ENCODE peak calls at places on chromosomes 2 and 18, in six cellular contexts. One of them, this sample, is unnamed.

GRCh38 chr2:23745068-23745725 is 181.7 kb downstream of the ATAD2B start:
- DNase-seq in NCI-H2081: no peak
- DNase-seq in stimulated activated naive B cell treated with anti-CD40 and anti-IgM and Interleukin-4, amounts not matched to agents 10 μg/mL and 1 μg/mL and 100 μg/mL, for 72 hours: no peak
- DNase-seq in central memory CD8-positive, alpha-beta T cell: no peak
- DNase-seq in PC-3: no peak
- DNase-seq in skeletal muscle cell: no peak
- DNase-seq in this sample: no peak

GRCh38 chr2:234864518-234864917 is 87.3 kb upstream of the SH3BP4 start:
- DNase-seq in PC-3: no peak
- DNase-seq in skeletal muscle cell: no peak
- DNase-seq in NCI-H2081: no peak
- DNase-seq in central memory CD8-positive, alpha-beta T cell: no peak
- DNase-seq in stimulated activated naive B cell treated with anti-CD40 and anti-IgM and Interleukin-4, amounts not matched to agents 10 μg/mL and 1 μg/mL and 100 μg/mL, for 72 hours: no peak
- DNase-seq in this sample: no peak

GRCh38 chr18:57806891-57807280 is 3.8 kb upstream of the ATP8B1 start:
- DNase-seq in PC-3: peak; percentile 85
- DNase-seq in NCI-H2081: no peak
- DNase-seq in central memory CD8-positive, alpha-beta T cell: no peak
- DNase-seq in stimulated activated naive B cell treated with anti-CD40 and anti-IgM and Interleukin-4, amounts not matched to agents 10 μg/mL and 1 μg/mL and 100 μg/mL, for 72 hours: no peak
- DNase-seq in skeletal muscle cell: no peak
- DNase-seq in this sample: no peak

GRCh38 chr2:235542728-235543125 is 48.9 kb downstream of the AGAP1 start:
- DNase-seq in NCI-H2081: no peak
- DNase-seq in stimulated activated naive B cell treated with anti-CD40 and anti-IgM and Interleukin-4, amounts not matched to agents 10 μg/mL and 1 μg/mL and 100 μg/mL, for 72 hours: no peak
- DNase-seq in central memory CD8-positive, alpha-beta T cell: no peak
- DNase-seq in skeletal muscle cell: no peak
- DNase-seq in PC-3: peak; percentile 70
- DNase-seq in this sample: no peak

GRCh38 chr2:225566798-225567197 is 167.3 kb downstream of the NYAP2 start:
- DNase-seq in PC-3: peak; percentile 26
- DNase-seq in central memory CD8-positive, alpha-beta T cell: no peak
- DNase-seq in NCI-H2081: peak; percentile 8
- DNase-seq in stimulated activated naive B cell treated with anti-CD40 and anti-IgM and Interleukin-4, amounts not matched to agents 10 μg/mL and 1 μg/mL and 100 μg/mL, for 72 hours: no peak
- DNase-seq in skeletal muscle cell: no peak
- DNase-seq in this sample: no peak

GRCh38 chr2:168941297-168941696 is 40.2 kb downstream of the G6PC2 start:
- DNase-seq in stimulated activated naive B cell treated with anti-CD40 and anti-IgM and Interleukin-4, amounts not matched to agents 10 μg/mL and 1 μg/mL and 100 μg/mL, for 72 hours: no peak
- DNase-seq in NCI-H2081: no peak
- DNase-seq in skeletal muscle cell: no peak
- DNase-seq in central memory CD8-positive, alpha-beta T cell: no peak
- DNase-seq in PC-3: no peak
- DNase-seq in this sample: no peak

GRCh38 chr2:18701981-18702380 is 112.6 kb upstream of the NT5C1B start:
- DNase-seq in stimulated activated naive B cell treated with anti-CD40 and anti-IgM and Interleukin-4, amounts not matched to agents 10 μg/mL and 1 μg/mL and 100 μg/mL, for 72 hours: no peak
- DNase-seq in central memory CD8-positive, alpha-beta T cell: no peak
- DNase-seq in NCI-H2081: no peak
- DNase-seq in skeletal muscle cell: peak; percentile 65
- DNase-seq in PC-3: peak; percentile 84
- DNase-seq in this sample: no peak

GRCh38 chr2:65033178-65033577 is 23.0 kb upstream of the CEP68 start:
- DNase-seq in stimulated activated naive B cell treated with anti-CD40 and anti-IgM and Interleukin-4, amounts not matched to agents 10 μg/mL and 1 μg/mL and 100 μg/mL, for 72 hours: no peak
- DNase-seq in PC-3: peak; percentile 39
- DNase-seq in central memory CD8-positive, alpha-beta T cell: no peak
- DNase-seq in NCI-H2081: no peak
- DNase-seq in skeletal muscle cell: no peak
- DNase-seq in this sample: no peak

GRCh38 chr2:205745661-205746407 is 63.5 kb downstream of the NRP2 start:
- DNase-seq in stimulated activated naive B cell treated with anti-CD40 and anti-IgM and Interleukin-4, amounts not matched to agents 10 μg/mL and 1 μg/mL and 100 μg/mL, for 72 hours: no peak
- DNase-seq in central memory CD8-positive, alpha-beta T cell: no peak
- DNase-seq in PC-3: no peak
- DNase-seq in skeletal muscle cell: no peak
- DNase-seq in NCI-H2081: no peak
- DNase-seq in this sample: no peak

GRCh38 chr2:202030676-202031075 is 3.0 kb upstream of the FZD7 start:
- DNase-seq in stimulated activated naive B cell treated with anti-CD40 and anti-IgM and Interleukin-4, amounts not matched to agents 10 μg/mL and 1 μg/mL and 100 μg/mL, for 72 hours: no peak
- DNase-seq in PC-3: no peak
- DNase-seq in NCI-H2081: no peak
- DNase-seq in central memory CD8-positive, alpha-beta T cell: no peak
- DNase-seq in skeletal muscle cell: no peak
- DNase-seq in this sample: no peak

GRCh38 chr2:98658816-98659486 is 50.6 kb downstream of the UNC50 start:
- DNase-seq in central memory CD8-positive, alpha-beta T cell: no peak
- DNase-seq in stimulated activated naive B cell treated with anti-CD40 and anti-IgM and Interleukin-4, amounts not matched to agents 10 μg/mL and 1 μg/mL and 100 μg/mL, for 72 hours: no peak
- DNase-seq in skeletal muscle cell: no peak
- DNase-seq in NCI-H2081: no peak
- DNase-seq in PC-3: no peak
- DNase-seq in this sample: no peak

GRCh38 chr18:32048507-32049091 is 30.0 kb downstream of the RNF125 start:
- DNase-seq in PC-3: no peak
- DNase-seq in central memory CD8-positive, alpha-beta T cell: no peak
- DNase-seq in stimulated activated naive B cell treated with anti-CD40 and anti-IgM and Interleukin-4, amounts not matched to agents 10 μg/mL and 1 μg/mL and 100 μg/mL, for 72 hours: no peak
- DNase-seq in skeletal muscle cell: peak; percentile 63
- DNase-seq in NCI-H2081: no peak
- DNase-seq in this sample: no peak

GRCh38 chr2:61688369-61689334 is 150.5 kb upstream of the XPO1 start:
- DNase-seq in PC-3: no peak
- DNase-seq in central memory CD8-positive, alpha-beta T cell: no peak
- DNase-seq in stimulated activated naive B cell treated with anti-CD40 and anti-IgM and Interleukin-4, amounts not matched to agents 10 μg/mL and 1 μg/mL and 100 μg/mL, for 72 hours: no peak
- DNase-seq in NCI-H2081: no peak
- DNase-seq in skeletal muscle cell: no peak
- DNase-seq in this sample: no peak

GRCh38 chr2:149329068-149329467 is 1.3 kb upstream of the LYPD6 start:
- DNase-seq in NCI-H2081: no peak
- DNase-seq in stimulated activated naive B cell treated with anti-CD40 and anti-IgM and Interleukin-4, amounts not matched to agents 10 μg/mL and 1 μg/mL and 100 μg/mL, for 72 hours: no peak
- DNase-seq in PC-3: peak; percentile 14
- DNase-seq in skeletal muscle cell: no peak
- DNase-seq in central memory CD8-positive, alpha-beta T cell: no peak
- DNase-seq in this sample: no peak

GRCh38 chr2:29245742-29246387 is 130.7 kb downstream of the CLIP4 start:
- DNase-seq in skeletal muscle cell: no peak
- DNase-seq in NCI-H2081: no peak
- DNase-seq in PC-3: no peak
- DNase-seq in central memory CD8-positive, alpha-beta T cell: no peak
- DNase-seq in stimulated activated naive B cell treated with anti-CD40 and anti-IgM and Interleukin-4, amounts not matched to agents 10 μg/mL and 1 μg/mL and 100 μg/mL, for 72 hours: no peak
- DNase-seq in this sample: no peak

GRCh38 chr2:74488643-74489481 is 6.0 kb downstream of the TTC31 start:
- DNase-seq in skeletal muscle cell: no peak
- DNase-seq in NCI-H2081: no peak
- DNase-seq in central memory CD8-positive, alpha-beta T cell: no peak
- DNase-seq in PC-3: no peak
- DNase-seq in stimulated activated naive B cell treated with anti-CD40 and anti-IgM and Interleukin-4, amounts not matched to agents 10 μg/mL and 1 μg/mL and 100 μg/mL, for 72 hours: no peak
- DNase-seq in this sample: no peak

GRCh38 chr2:27221166-27221565 is 4.0 kb downstream of the CAD start:
- DNase-seq in stimulated activated naive B cell treated with anti-CD40 and anti-IgM and Interleukin-4, amounts not matched to agents 10 μg/mL and 1 μg/mL and 100 μg/mL, for 72 hours: no peak
- DNase-seq in skeletal muscle cell: no peak
- DNase-seq in PC-3: no peak
- DNase-seq in NCI-H2081: no peak
- DNase-seq in central memory CD8-positive, alpha-beta T cell: no peak
- DNase-seq in this sample: no peak

GRCh38 chr2:32627441-32627900 is 379 bp upstream of the TTC27 start:
- DNase-seq in central memory CD8-positive, alpha-beta T cell: no peak
- DNase-seq in stimulated activated naive B cell treated with anti-CD40 and anti-IgM and Interleukin-4, amounts not matched to agents 10 μg/mL and 1 μg/mL and 100 μg/mL, for 72 hours: no peak
- DNase-seq in PC-3: peak; percentile 23
- DNase-seq in skeletal muscle cell: peak; percentile 29
- DNase-seq in NCI-H2081: no peak
- DNase-seq in this sample: no peak

GRCh38 chr2:22826658-22827165 is 558.3 kb upstream of the KLHL29 start:
- DNase-seq in central memory CD8-positive, alpha-beta T cell: no peak
- DNase-seq in PC-3: no peak
- DNase-seq in NCI-H2081: no peak
- DNase-seq in skeletal muscle cell: no peak
- DNase-seq in stimulated activated naive B cell treated with anti-CD40 and anti-IgM and Interleukin-4, amounts not matched to agents 10 μg/mL and 1 μg/mL and 100 μg/mL, for 72 hours: no peak
- DNase-seq in this sample: no peak

GRCh38 chr2:190177249-190177648 is 114.7 kb upstream of the MSTN start:
- DNase-seq in NCI-H2081: no peak
- DNase-seq in skeletal muscle cell: no peak
- DNase-seq in PC-3: no peak
- DNase-seq in stimulated activated naive B cell treated with anti-CD40 and anti-IgM and Interleukin-4, amounts not matched to agents 10 μg/mL and 1 μg/mL and 100 μg/mL, for 72 hours: no peak
- DNase-seq in central memory CD8-positive, alpha-beta T cell: no peak
- DNase-seq in this sample: no peak

This sample was measured in activated T-helper 1 cell treated with Interleukin-2 at 50 U/mL for 16 hours.